ENCODE peak calls at places on chromosome 2, in five cellular contexts. One of them, this sample, is unnamed.

GRCh38 chr2:28231110-28231621 is 161.5 kb upstream of the FOSL2 start:
- DNase-seq in H1: no peak
- DNase-seq in GM12878: no peak
- DNase-seq in K562: no peak
- DNase-seq in HepG2: no peak
- DNase-seq in this sample: no peak

GRCh38 chr2:231732604-231733003 is 24.3 kb downstream of the PTMA start:
- DNase-seq in H1: no peak
- DNase-seq in GM12878: no peak
- DNase-seq in K562: no peak
- DNase-seq in HepG2: no peak
- DNase-seq in this sample: no peak

GRCh38 chr2:71891719-71892118 is 255.9 kb downstream of the CYP26B1 start:
- DNase-seq in H1: no peak
- DNase-seq in GM12878: no peak
- DNase-seq in K562: no peak
- DNase-seq in HepG2: no peak
- DNase-seq in this sample: no peak

GRCh38 chr2:60998628-60999545 is 18.6 kb upstream of the PEX13 start:
- DNase-seq in H1: no peak
- DNase-seq in GM12878: no peak
- DNase-seq in K562: peak; percentile 49
- DNase-seq in HepG2: peak; percentile 62
- DNase-seq in this sample: no peak

GRCh38 chr2:159133795-159134194 is 152.7 kb downstream of the WDSUB1 start:
- DNase-seq in H1: no peak
- DNase-seq in GM12878: no peak
- DNase-seq in K562: no peak
- DNase-seq in HepG2: no peak
- DNase-seq in this sample: no peak

GRCh38 chr2:47373747-47374146 is 29.2 kb upstream of the MSH2 start:
- DNase-seq in H1: no peak
- DNase-seq in GM12878: no peak
- DNase-seq in K562: peak; percentile 61
- DNase-seq in HepG2: peak; percentile 83
- DNase-seq in this sample: no peak

GRCh38 chr2:159093496-159093895 is 125.1 kb downstream of the TANC1 start:
- DNase-seq in H1: no peak
- DNase-seq in GM12878: no peak
- DNase-seq in K562: no peak
- DNase-seq in HepG2: no peak
- DNase-seq in this sample: no peak

GRCh38 chr2:37683241-37683640 is 11.8 kb upstream of the CDC42EP3 start:
- DNase-seq in H1: no peak
- DNase-seq in GM12878: no peak
- DNase-seq in K562: peak; percentile 35
- DNase-seq in HepG2: no peak
- DNase-seq in this sample: no peak

GRCh38 chr2:235639885-235640284 is 146.0 kb downstream of the AGAP1 start:
- DNase-seq in H1: no peak
- DNase-seq in GM12878: no peak
- DNase-seq in K562: no peak
- DNase-seq in HepG2: no peak
- DNase-seq in this sample: no peak

GRCh38 chr2:237574894-237575868 is 8.8 kb downstream of the PRLH start:
- DNase-seq in H1: peak; percentile 45
- DNase-seq in GM12878: no peak
- DNase-seq in K562: no peak
- DNase-seq in HepG2: no peak
- DNase-seq in this sample: peak; percentile 54

GRCh38 chr2:231621051-231621879 is 28.6 kb downstream of the TEX44 start:
- DNase-seq in H1: peak; percentile 77
- DNase-seq in GM12878: no peak
- DNase-seq in K562: no peak
- DNase-seq in HepG2: no peak
- DNase-seq in this sample: peak; percentile 86

GRCh38 chr2:102915128-102915527 is 153.3 kb downstream of the TMEM182 start:
- DNase-seq in H1: no peak
- DNase-seq in GM12878: no peak
- DNase-seq in K562: no peak
- DNase-seq in HepG2: peak; percentile 7
- DNase-seq in this sample: peak; percentile 12

GRCh38 chr2:118709786-118710185 is 137.7 kb downstream of the EN1 start:
- DNase-seq in H1: no peak
- DNase-seq in GM12878: no peak
- DNase-seq in K562: no peak
- DNase-seq in HepG2: no peak
- DNase-seq in this sample: no peak

GRCh38 chr2:225670111-225670974 is 270.8 kb downstream of the NYAP2 start:
- DNase-seq in H1: no peak
- DNase-seq in GM12878: no peak
- DNase-seq in K562: no peak
- DNase-seq in HepG2: peak; percentile 32
- DNase-seq in this sample: peak; percentile 49

GRCh38 chr2:3169106-3169870 is 208.3 kb downstream of the EIPR1 start:
- DNase-seq in H1: no peak
- DNase-seq in GM12878: no peak
- DNase-seq in K562: no peak
- DNase-seq in HepG2: no peak
- DNase-seq in this sample: no peak

GRCh38 chr2:118032169-118033013 is 18.5 kb upstream of the CCDC93 start:
- DNase-seq in H1: peak; percentile 52
- DNase-seq in GM12878: no peak
- DNase-seq in K562: peak; percentile 30
- DNase-seq in HepG2: peak; percentile 44
- DNase-seq in this sample: no peak

GRCh38 chr2:227366861-227367800 is 12.0 kb downstream of the TM4SF20 start:
- DNase-seq in H1: no peak
- DNase-seq in GM12878: no peak
- DNase-seq in K562: no peak
- DNase-seq in HepG2: no peak
- DNase-seq in this sample: no peak

GRCh38 chr2:159484537-159484936 is 131.8 kb downstream of the BAZ2B start:
- DNase-seq in H1: no peak
- DNase-seq in GM12878: no peak
- DNase-seq in K562: no peak
- DNase-seq in HepG2: no peak
- DNase-seq in this sample: no peak

GRCh38 chr2:143505542-143505941 is 376.3 kb downstream of the ARHGAP15 start:
- DNase-seq in H1: no peak
- DNase-seq in GM12878: no peak
- DNase-seq in K562: no peak
- DNase-seq in HepG2: no peak
- DNase-seq in this sample: no peak

GRCh38 chr2:200592414-200593075 is 6.7 kb downstream of the AOX1 start:
- DNase-seq in H1: no peak
- DNase-seq in GM12878: no peak
- DNase-seq in K562: no peak
- DNase-seq in HepG2: peak; percentile 62
- DNase-seq in this sample: no peak

GRCh38 chr2:135798762-135799161 is 38.2 kb downstream of the LCT start:
- DNase-seq in H1: no peak
- DNase-seq in GM12878: no peak
- DNase-seq in K562: no peak
- DNase-seq in HepG2: no peak
- DNase-seq in this sample: no peak
- TF ChIP-seq JUND in H1: no peak
- TF ChIP-seq JUND in GM12878: no peak
- TF ChIP-seq JUND in K562: no peak
- TF ChIP-seq JUND in HepG2: no peak
- TF ChIP-seq JUND in this sample: no peak

DNA sequence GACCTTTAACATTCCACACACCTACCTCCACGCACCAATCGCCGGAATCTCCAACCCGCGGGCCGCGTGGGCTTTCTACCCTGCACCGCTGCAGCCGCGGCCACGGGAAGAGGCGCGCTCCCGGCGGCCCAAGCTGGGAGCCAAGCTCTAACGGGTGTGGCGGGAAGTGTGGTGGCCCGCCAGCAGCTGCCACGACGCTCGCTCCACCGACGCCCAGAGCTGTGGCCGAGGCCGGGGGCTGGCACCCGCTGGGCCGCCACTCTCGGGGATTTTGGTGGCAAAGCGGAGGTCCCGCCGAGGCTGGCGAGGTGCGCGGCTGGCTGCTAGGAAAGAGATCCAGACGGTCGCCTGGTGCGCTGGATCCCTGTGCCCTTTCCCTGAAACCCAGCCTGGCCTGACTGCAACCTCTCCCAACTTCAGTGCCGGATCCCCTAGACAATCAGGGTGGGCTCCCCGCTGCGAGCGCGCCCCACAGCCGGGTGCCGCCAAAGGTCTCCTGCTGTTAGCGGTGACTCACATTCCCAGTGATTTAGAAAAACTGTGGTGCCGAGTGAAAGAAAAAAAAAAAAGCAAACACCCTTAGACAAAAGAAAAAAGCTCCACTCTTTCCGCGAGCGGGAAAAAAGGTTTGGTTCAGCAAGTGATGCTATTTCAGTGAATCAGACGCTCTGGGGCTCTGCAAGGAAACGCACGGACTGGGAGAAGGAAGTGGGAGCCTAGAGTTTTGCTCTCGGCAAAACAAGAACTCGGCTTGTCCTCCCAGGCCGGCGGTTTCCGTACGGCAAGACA is 2.9 kb upstream of the BCL2L11 start:
- DNase-seq in H1: peak; percentile 59
- DNase-seq in GM12878: no peak
- DNase-seq in K562: no peak
- DNase-seq in HepG2: no peak
- DNase-seq in this sample: no peak
- TF ChIP-seq EZH2 in H1: no peak
- TF ChIP-seq EZH2 in GM12878: peak; percentile 84
- TF ChIP-seq EZH2 in K562: no peak
- TF ChIP-seq EZH2 in HepG2: no peak
- TF ChIP-seq EZH2 in this sample: no peak

GRCh38 chr2:21096458-21096857 is 27.3 kb upstream of the TDRD15 start:
- DNase-seq in H1: no peak
- DNase-seq in GM12878: no peak
- DNase-seq in K562: no peak
- DNase-seq in HepG2: peak; percentile 89
- DNase-seq in this sample: no peak

GRCh38 chr2:21098294-21098693 is 25.5 kb upstream of the TDRD15 start:
- DNase-seq in H1: no peak
- DNase-seq in GM12878: no peak
- DNase-seq in K562: no peak
- DNase-seq in HepG2: peak; percentile 28
- DNase-seq in this sample: no peak

GRCh38 chr2:21099281-21099907 is 24.4 kb upstream of the TDRD15 start:
- DNase-seq in H1: no peak
- DNase-seq in GM12878: no peak
- DNase-seq in K562: no peak
- DNase-seq in HepG2: peak; percentile 12
- DNase-seq in this sample: no peak

GRCh38 chr2:21095714-21096113 is 28.1 kb upstream of the TDRD15 start:
- DNase-seq in H1: no peak
- DNase-seq in GM12878: no peak
- DNase-seq in K562: no peak
- DNase-seq in HepG2: peak; percentile 44
- DNase-seq in this sample: no peak

GRCh38 chr2:21097331-21097730 is 26.4 kb upstream of the TDRD15 start:
- DNase-seq in H1: no peak
- DNase-seq in GM12878: no peak
- DNase-seq in K562: no peak
- DNase-seq in HepG2: peak; percentile 67
- DNase-seq in this sample: no peak
- TF ChIP-seq POLR2A in H1: no peak
- TF ChIP-seq POLR2A in GM12878: no peak
- TF ChIP-seq POLR2A in K562: no peak
- TF ChIP-seq POLR2A in HepG2: no peak
- TF ChIP-seq POLR2A in this sample: no peak

GRCh38 chr2:217952409-217952808 is 50.4 kb downstream of the TNS1 start:
- DNase-seq in H1: no peak
- DNase-seq in GM12878: no peak
- DNase-seq in K562: no peak
- DNase-seq in HepG2: no peak
- DNase-seq in this sample: no peak

GRCh38 chr2:217950401-217950871 is 52.4 kb downstream of the TNS1 start:
- DNase-seq in H1: no peak
- DNase-seq in GM12878: no peak
- DNase-seq in K562: no peak
- DNase-seq in HepG2: no peak
- DNase-seq in this sample: no peak

GRCh38 chr2:217951091-217951490 is 51.7 kb downstream of the TNS1 start:
- DNase-seq in H1: no peak
- DNase-seq in GM12878: no peak
- DNase-seq in K562: no peak
- DNase-seq in HepG2: no peak
- DNase-seq in this sample: no peak

GRCh38 chr2:217953011-217953481 is 49.7 kb downstream of the TNS1 start:
- DNase-seq in H1: no peak
- DNase-seq in GM12878: no peak
- DNase-seq in K562: no peak
- DNase-seq in HepG2: no peak
- DNase-seq in this sample: no peak

DNA sequence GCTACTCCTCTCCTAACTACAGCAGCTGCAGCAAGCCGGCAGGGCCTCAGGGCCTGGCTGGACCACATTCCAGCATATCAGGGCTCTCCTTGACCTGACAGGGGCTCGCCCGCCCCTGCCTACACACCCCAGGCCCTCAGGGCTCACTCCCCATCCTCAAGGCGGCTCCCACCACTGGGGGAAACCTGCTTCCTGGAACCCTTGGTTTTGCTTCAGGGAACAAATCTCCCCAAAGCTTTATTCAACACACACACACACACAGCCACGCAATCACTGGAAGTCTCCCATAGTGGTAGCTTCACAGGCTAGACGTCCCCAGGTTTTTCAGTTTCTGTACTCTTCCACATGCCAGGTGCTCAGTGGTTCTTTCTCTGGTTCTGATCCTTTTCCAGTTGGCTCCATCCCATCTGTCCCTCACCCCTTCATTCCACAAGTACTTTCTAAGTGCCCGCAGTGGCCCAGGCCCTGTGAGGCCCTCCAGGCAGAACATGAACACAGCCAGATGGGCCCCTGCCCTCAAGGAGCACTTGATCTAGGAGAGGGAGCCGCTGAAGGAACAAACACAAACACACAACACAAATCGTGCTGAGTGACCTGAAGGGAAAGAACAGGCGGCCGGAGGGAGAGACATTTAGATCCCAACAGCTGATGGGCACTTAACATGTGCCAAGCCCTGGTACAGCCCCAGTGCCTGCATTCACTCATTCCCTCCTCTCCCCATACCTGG is 51.1 kb downstream of the TNS1 start:
- DNase-seq in H1: no peak
- DNase-seq in GM12878: no peak
- DNase-seq in K562: no peak
- DNase-seq in HepG2: no peak
- DNase-seq in this sample: no peak
- TF ChIP-seq JUND in H1: no peak
- TF ChIP-seq JUND in GM12878: no peak
- TF ChIP-seq JUND in K562: no peak
- TF ChIP-seq JUND in HepG2: no peak
- TF ChIP-seq JUND in this sample: no peak